ENCODE peak calls at places on chromosomes 5 and 9, in seven cellular contexts. One of them, this sample, is unnamed.

GRCh38 chr5:138459311-138459710 is 6.0 kb upstream of the EGR1 start:
- DNase-seq in HCT116: no peak
- DNase-seq in hepatocyte: peak; percentile 7
- DNase-seq in adrenal gland: no peak
- DNase-seq in mucosa of descending colon: peak; percentile 69
- DNase-seq in fibroblast of mammary gland: no peak
- DNase-seq in kidney epithelial cell: no peak
- DNase-seq in this sample: peak; percentile 15

GRCh38 chr5:154209591-154210081 is 19.1 kb downstream of the GALNT10 start:
- DNase-seq in HCT116: no peak
- DNase-seq in hepatocyte: no peak
- DNase-seq in adrenal gland: no peak
- DNase-seq in mucosa of descending colon: no peak
- DNase-seq in fibroblast of mammary gland: no peak
- DNase-seq in kidney epithelial cell: no peak
- DNase-seq in this sample: no peak

GRCh38 chr9:89367281-89367680 is 49.0 kb downstream of the SECISBP2 start:
- DNase-seq in HCT116: no peak
- DNase-seq in hepatocyte: no peak
- DNase-seq in adrenal gland: no peak
- DNase-seq in mucosa of descending colon: no peak
- DNase-seq in fibroblast of mammary gland: no peak
- DNase-seq in kidney epithelial cell: no peak
- DNase-seq in this sample: no peak

GRCh38 chr5:18792145-18792544 is 1157.9 kb downstream of the TAF11L14 start:
- DNase-seq in HCT116: no peak
- DNase-seq in hepatocyte: peak; percentile 52
- DNase-seq in adrenal gland: no peak
- DNase-seq in mucosa of descending colon: no peak
- DNase-seq in fibroblast of mammary gland: no peak
- DNase-seq in kidney epithelial cell: peak; percentile 7
- DNase-seq in this sample: no peak

GRCh38 chr5:145824040-145824439 is 11.1 kb downstream of the PRELID2 start:
- DNase-seq in HCT116: no peak
- DNase-seq in hepatocyte: no peak
- DNase-seq in adrenal gland: no peak
- DNase-seq in mucosa of descending colon: no peak
- DNase-seq in fibroblast of mammary gland: peak; percentile 29
- DNase-seq in kidney epithelial cell: no peak
- DNase-seq in this sample: no peak

GRCh38 chr5:40734986-40735385 is 20.8 kb downstream of the TTC33 start:
- DNase-seq in HCT116: no peak
- DNase-seq in hepatocyte: no peak
- DNase-seq in adrenal gland: no peak
- DNase-seq in mucosa of descending colon: no peak
- DNase-seq in fibroblast of mammary gland: peak; percentile 44
- DNase-seq in kidney epithelial cell: no peak
- DNase-seq in this sample: no peak

GRCh38 chr5:78699565-78700143 is 51.1 kb upstream of the LHFPL2 start:
- DNase-seq in HCT116: peak; percentile 99
- DNase-seq in hepatocyte: peak; percentile 83
- DNase-seq in adrenal gland: peak; percentile 31
- DNase-seq in mucosa of descending colon: peak; percentile 36
- DNase-seq in fibroblast of mammary gland: peak; percentile 95
- DNase-seq in kidney epithelial cell: peak; percentile 98
- DNase-seq in this sample: no peak

GRCh38 chr9:134132208-134132870 is 3.5 kb upstream of the WDR5 start:
- DNase-seq in HCT116: no peak
- DNase-seq in hepatocyte: no peak
- DNase-seq in adrenal gland: no peak
- DNase-seq in mucosa of descending colon: no peak
- DNase-seq in fibroblast of mammary gland: no peak
- DNase-seq in kidney epithelial cell: no peak
- DNase-seq in this sample: no peak

GRCh38 chr5:98709681-98710080 is 63.8 kb upstream of the RGMB start:
- DNase-seq in HCT116: no peak
- DNase-seq in hepatocyte: no peak
- DNase-seq in adrenal gland: no peak
- DNase-seq in mucosa of descending colon: no peak
- DNase-seq in fibroblast of mammary gland: no peak
- DNase-seq in kidney epithelial cell: no peak
- DNase-seq in this sample: no peak

GRCh38 chr9:120894404-120895226 is 17.6 kb upstream of the PHF19 start:
- DNase-seq in HCT116: no peak
- DNase-seq in hepatocyte: peak; percentile 69
- DNase-seq in adrenal gland: no peak
- DNase-seq in mucosa of descending colon: no peak
- DNase-seq in fibroblast of mammary gland: peak; percentile 28
- DNase-seq in kidney epithelial cell: no peak
- DNase-seq in this sample: no peak

GRCh38 chr5:169914766-169915165 is 65.5 kb downstream of the INSYN2B start:
- DNase-seq in HCT116: no peak
- DNase-seq in hepatocyte: peak; percentile 53
- DNase-seq in adrenal gland: peak; percentile 33
- DNase-seq in mucosa of descending colon: no peak
- DNase-seq in fibroblast of mammary gland: peak; percentile 67
- DNase-seq in kidney epithelial cell: peak; percentile 23
- DNase-seq in this sample: peak; percentile 16

GRCh38 chr9:88578486-88579362 is 43.7 kb downstream of the NXNL2 start:
- DNase-seq in HCT116: peak; percentile 53
- DNase-seq in hepatocyte: peak; percentile 90
- DNase-seq in adrenal gland: peak; percentile 71
- DNase-seq in mucosa of descending colon: peak; percentile 91
- DNase-seq in fibroblast of mammary gland: peak; percentile 72
- DNase-seq in kidney epithelial cell: peak; percentile 18
- DNase-seq in this sample: peak; percentile 61

GRCh38 chr5:78896128-78896527 is 89.0 kb downstream of the ARSB start:
- DNase-seq in HCT116: no peak
- DNase-seq in hepatocyte: no peak
- DNase-seq in adrenal gland: no peak
- DNase-seq in mucosa of descending colon: no peak
- DNase-seq in fibroblast of mammary gland: peak; percentile 85
- DNase-seq in kidney epithelial cell: no peak
- DNase-seq in this sample: no peak

GRCh38 chr9:106913276-106913675 is 50.3 kb downstream of the ZNF462 start:
- DNase-seq in HCT116: no peak
- DNase-seq in hepatocyte: no peak
- DNase-seq in adrenal gland: no peak
- DNase-seq in mucosa of descending colon: no peak
- DNase-seq in fibroblast of mammary gland: no peak
- DNase-seq in kidney epithelial cell: no peak
- DNase-seq in this sample: no peak

GRCh38 chr5:15852217-15852616 is 327.4 kb downstream of the MARCHF11 start:
- DNase-seq in HCT116: no peak
- DNase-seq in hepatocyte: no peak
- DNase-seq in adrenal gland: no peak
- DNase-seq in mucosa of descending colon: no peak
- DNase-seq in fibroblast of mammary gland: no peak
- DNase-seq in kidney epithelial cell: no peak
- DNase-seq in this sample: no peak

GRCh38 chr9:6873862-6874261 is 116.1 kb downstream of the KDM4C start:
- DNase-seq in HCT116: no peak
- DNase-seq in hepatocyte: no peak
- DNase-seq in adrenal gland: peak; percentile 18
- DNase-seq in mucosa of descending colon: no peak
- DNase-seq in fibroblast of mammary gland: peak; percentile 47
- DNase-seq in kidney epithelial cell: no peak
- DNase-seq in this sample: no peak

GRCh38 chr5:114097570-114097969 is 264.3 kb upstream of the KCNN2 start:
- DNase-seq in HCT116: no peak
- DNase-seq in hepatocyte: no peak
- DNase-seq in adrenal gland: no peak
- DNase-seq in mucosa of descending colon: no peak
- DNase-seq in fibroblast of mammary gland: no peak
- DNase-seq in kidney epithelial cell: no peak
- DNase-seq in this sample: no peak

GRCh38 chr5:121182788-121183490 is 668.7 kb upstream of the FTMT start:
- DNase-seq in HCT116: no peak
- DNase-seq in hepatocyte: no peak
- DNase-seq in adrenal gland: no peak
- DNase-seq in mucosa of descending colon: no peak
- DNase-seq in fibroblast of mammary gland: no peak
- DNase-seq in kidney epithelial cell: no peak
- DNase-seq in this sample: no peak

GRCh38 chr5:172380992-172381643 is 73.2 kb downstream of the SH3PXD2B start:
- DNase-seq in HCT116: no peak
- DNase-seq in hepatocyte: peak; percentile 71
- DNase-seq in adrenal gland: peak; percentile 78
- DNase-seq in mucosa of descending colon: peak; percentile 48
- DNase-seq in fibroblast of mammary gland: peak; percentile 31
- DNase-seq in kidney epithelial cell: no peak
- DNase-seq in this sample: peak; percentile 67

GRCh38 chr5:67003373-67003905 is 193.2 kb downstream of the CD180 start:
- DNase-seq in HCT116: no peak
- DNase-seq in hepatocyte: no peak
- DNase-seq in adrenal gland: no peak
- DNase-seq in mucosa of descending colon: no peak
- DNase-seq in fibroblast of mammary gland: no peak
- DNase-seq in kidney epithelial cell: no peak
- DNase-seq in this sample: no peak

GRCh38 chr9:26234865-26235264 is 556.6 kb upstream of the TUSC1 start:
- DNase-seq in HCT116: no peak
- DNase-seq in hepatocyte: no peak
- DNase-seq in adrenal gland: no peak
- DNase-seq in mucosa of descending colon: no peak
- DNase-seq in fibroblast of mammary gland: peak; percentile 30
- DNase-seq in kidney epithelial cell: no peak
- DNase-seq in this sample: no peak

GRCh38 chr5:31408814-31409213 is 123.1 kb downstream of the DROSHA start:
- DNase-seq in HCT116: no peak
- DNase-seq in hepatocyte: no peak
- DNase-seq in adrenal gland: no peak
- DNase-seq in mucosa of descending colon: no peak
- DNase-seq in fibroblast of mammary gland: peak; percentile 82
- DNase-seq in kidney epithelial cell: peak; percentile 73
- DNase-seq in this sample: no peak

GRCh38 chr5:19902316-19902934 is 85.6 kb downstream of the CDH18 start:
- DNase-seq in HCT116: no peak
- DNase-seq in hepatocyte: peak; percentile 10
- DNase-seq in adrenal gland: no peak
- DNase-seq in mucosa of descending colon: no peak
- DNase-seq in fibroblast of mammary gland: no peak
- DNase-seq in kidney epithelial cell: no peak
- DNase-seq in this sample: no peak

GRCh38 chr5:8333977-8334376 is 465.0 kb downstream of the MTRR start:
- DNase-seq in HCT116: no peak
- DNase-seq in hepatocyte: no peak
- DNase-seq in adrenal gland: no peak
- DNase-seq in mucosa of descending colon: no peak
- DNase-seq in fibroblast of mammary gland: no peak
- DNase-seq in kidney epithelial cell: no peak
- DNase-seq in this sample: no peak

GRCh38 chr9:137452761-137453642 is 6.1 kb downstream of the NSMF start:
- DNase-seq in HCT116: no peak
- DNase-seq in hepatocyte: no peak
- DNase-seq in adrenal gland: peak; percentile 29
- DNase-seq in mucosa of descending colon: peak; percentile 61
- DNase-seq in fibroblast of mammary gland: no peak
- DNase-seq in kidney epithelial cell: no peak
- DNase-seq in this sample: no peak

GRCh38 chr9:126412945-126413344 is 86.3 kb downstream of the MVB12B start:
- DNase-seq in HCT116: no peak
- DNase-seq in hepatocyte: no peak
- DNase-seq in adrenal gland: no peak
- DNase-seq in mucosa of descending colon: no peak
- DNase-seq in fibroblast of mammary gland: no peak
- DNase-seq in kidney epithelial cell: no peak
- DNase-seq in this sample: no peak

GRCh38 chr5:146667633-146668032 is 151.6 kb upstream of the GPR151 start:
- DNase-seq in HCT116: no peak
- DNase-seq in hepatocyte: peak; percentile 67
- DNase-seq in adrenal gland: peak; percentile 29
- DNase-seq in mucosa of descending colon: no peak
- DNase-seq in fibroblast of mammary gland: peak; percentile 62
- DNase-seq in kidney epithelial cell: peak; percentile 31
- DNase-seq in this sample: no peak

GRCh38 chr9:114397219-114397847 is 9.6 kb upstream of the AKNA start:
- DNase-seq in HCT116: no peak
- DNase-seq in hepatocyte: peak; percentile 39
- DNase-seq in adrenal gland: no peak
- DNase-seq in mucosa of descending colon: no peak
- DNase-seq in fibroblast of mammary gland: no peak
- DNase-seq in kidney epithelial cell: no peak
- DNase-seq in this sample: no peak

GRCh38 chr5:61303348-61303747 is 28.7 kb upstream of the ZSWIM6 start:
- DNase-seq in HCT116: no peak
- DNase-seq in hepatocyte: no peak
- DNase-seq in adrenal gland: no peak
- DNase-seq in mucosa of descending colon: no peak
- DNase-seq in fibroblast of mammary gland: no peak
- DNase-seq in kidney epithelial cell: no peak
- DNase-seq in this sample: no peak
- H3K4me3 ChIP-seq in HCT116: no peak overlapping the region
- H3K4me3 ChIP-seq in hepatocyte: no peak overlapping the region
- H3K4me3 ChIP-seq in adrenal gland: no peak overlapping the region
- H3K4me3 ChIP-seq in mucosa of descending colon: no peak overlapping the region
- H3K4me3 ChIP-seq in fibroblast of mammary gland: no peak overlapping the region
- H3K4me3 ChIP-seq in kidney epithelial cell: no peak overlapping the region
- H3K4me3 ChIP-seq in this sample: no peak overlapping the region

DNA sequence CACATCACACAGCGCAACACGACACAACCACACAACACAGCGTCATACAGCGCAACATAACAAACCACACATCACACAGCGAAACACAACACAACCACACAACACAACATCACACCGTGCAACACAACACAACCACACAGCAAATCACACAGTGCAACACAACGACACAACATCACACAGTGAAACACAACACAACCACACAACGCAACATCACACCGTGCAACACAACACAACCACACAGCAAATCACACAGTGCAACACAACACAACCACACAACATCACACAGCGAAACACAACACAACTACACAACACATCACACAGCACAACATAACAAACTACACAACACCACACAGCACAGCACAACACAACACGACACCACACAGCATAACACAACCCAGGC is 40.4 kb upstream of the PTCH1 start:
- DNase-seq in HCT116: no peak
- DNase-seq in hepatocyte: no peak
- DNase-seq in adrenal gland: no peak
- DNase-seq in mucosa of descending colon: no peak
- DNase-seq in fibroblast of mammary gland: no peak
- DNase-seq in kidney epithelial cell: no peak
- DNase-seq in this sample: no peak
- H3K4me3 ChIP-seq in HCT116: no peak overlapping the region
- H3K4me3 ChIP-seq in hepatocyte: no peak overlapping the region
- H3K4me3 ChIP-seq in adrenal gland: no peak overlapping the region
- H3K4me3 ChIP-seq in mucosa of descending colon: no peak overlapping the region
- H3K4me3 ChIP-seq in fibroblast of mammary gland: no peak overlapping the region
- H3K4me3 ChIP-seq in kidney epithelial cell: no peak overlapping the region
- H3K4me3 ChIP-seq in this sample: no peak overlapping the region

GRCh38 chr9:35035851-35036701 is 36.3 kb downstream of the VCP start:
- DNase-seq in HCT116: no peak
- DNase-seq in hepatocyte: no peak
- DNase-seq in adrenal gland: no peak
- DNase-seq in mucosa of descending colon: peak; percentile 55
- DNase-seq in fibroblast of mammary gland: peak; percentile 63
- DNase-seq in kidney epithelial cell: no peak
- DNase-seq in this sample: no peak
- H3K4me3 ChIP-seq in HCT116: no peak overlapping the region
- H3K4me3 ChIP-seq in hepatocyte: no peak overlapping the region
- H3K4me3 ChIP-seq in adrenal gland: no peak overlapping the region
- H3K4me3 ChIP-seq in mucosa of descending colon: no peak overlapping the region
- H3K4me3 ChIP-seq in fibroblast of mammary gland: peak overlapping the region; percentile 37
- H3K4me3 ChIP-seq in kidney epithelial cell: peak overlapping the region; percentile 22
- H3K4me3 ChIP-seq in this sample: peak overlapping the region; percentile 39

GRCh38 chr5:92800360-92800759 is 780.7 kb downstream of the NR2F1-AS1 start:
- DNase-seq in HCT116: no peak
- DNase-seq in hepatocyte: no peak
- DNase-seq in adrenal gland: no peak
- DNase-seq in mucosa of descending colon: no peak
- DNase-seq in fibroblast of mammary gland: peak; percentile 59
- DNase-seq in kidney epithelial cell: no peak
- DNase-seq in this sample: no peak

GRCh38 chr5:92795633-92796032 is 785.4 kb downstream of the NR2F1-AS1 start:
- DNase-seq in HCT116: no peak
- DNase-seq in hepatocyte: no peak
- DNase-seq in adrenal gland: no peak
- DNase-seq in mucosa of descending colon: no peak
- DNase-seq in fibroblast of mammary gland: no peak
- DNase-seq in kidney epithelial cell: no peak
- DNase-seq in this sample: no peak
- H3K4me3 ChIP-seq in HCT116: no peak overlapping the region
- H3K4me3 ChIP-seq in hepatocyte: no peak overlapping the region
- H3K4me3 ChIP-seq in adrenal gland: no peak overlapping the region
- H3K4me3 ChIP-seq in mucosa of descending colon: no peak overlapping the region
- H3K4me3 ChIP-seq in fibroblast of mammary gland: no peak overlapping the region
- H3K4me3 ChIP-seq in kidney epithelial cell: no peak overlapping the region
- H3K4me3 ChIP-seq in this sample: no peak overlapping the region